ENCODE peak calls at places on chromosome 15, in nine cellular contexts. M is hippocampal formation; P is M059J; E is SK-N-SH; T is T-helper 1 cell; N is activated CD4-positive, alpha-beta T cell treated with anti-CD3 and anti-CD28 coated beads, Interleukin-2, amount 50 U/mL, for 1 hour; L is SW480; Y is ureter; S is neural crest cell. K is an unnamed sample.

GRCh38 chr15:101258238-101259144 is 6.6 kb upstream of the CHSY1 start:
- DNase-seq in M (peak; percentile 19), S (peak; percentile 48), Y (peak; percentile 69), P (peak; percentile 65), T (peak; percentile 28), E (peak; percentile 66), N (peak; percentile 53), L (peak; percentile 59), K (peak; percentile 62)

GRCh38 chr15:26433818-26434217 is 339.0 kb downstream of the GABRB3 start:
- DNase-seq in S (no peak), P (no peak), Y (no peak), L (no peak), T (no peak), E (no peak), N (no peak), M (no peak), K (no peak)

GRCh38 chr15:39919740-39920509 is at the start of gene GPR176:
- DNase-seq in S (peak; percentile 28), M (no peak), N (peak; percentile 18), L (peak; percentile 37), T (peak; percentile 11), E (peak; percentile 87), Y (peak; percentile 47), P (peak; percentile 91), K (peak; percentile 48)

GRCh38 chr15:82968066-82968465 is 15.5 kb upstream of the HOMER2 start:
- DNase-seq in P (peak; percentile 73), T (no peak), M (no peak), N (no peak), L (no peak), E (no peak), S (no peak), Y (no peak), K (no peak)

GRCh38 chr15:33584797-33585196 is 274.0 kb downstream of the RYR3 start:
- DNase-seq in S (no peak), T (no peak), N (no peak), Y (no peak), E (no peak), L (peak; percentile 19), M (no peak), P (peak; percentile 80), K (no peak)

GRCh38 chr15:52080031-52080430 is 32.5 kb downstream of the BCL2L10 start:
- DNase-seq in T (no peak), N (no peak), P (peak; percentile 84), S (no peak), M (no peak), L (no peak), E (no peak), Y (no peak), K (no peak)

GRCh38 chr15:60932051-60932915 is 296.8 kb downstream of the RORA start:
- DNase-seq in L (peak; percentile 74), S (no peak), N (peak; percentile 54), P (peak; percentile 94), E (no peak), M (no peak), Y (peak; percentile 77), T (peak; percentile 36), K (peak; percentile 73)

GRCh38 chr15:73594109-73594508 is 39.1 kb downstream of the NPTN start:
- DNase-seq in Y (no peak), S (no peak), N (no peak), M (no peak), T (no peak), E (no peak), P (no peak), L (no peak), K (no peak)

GRCh38 chr15:67882487-67883227 is 42.8 kb upstream of the RNU6-1 start:
- DNase-seq in N (no peak), L (no peak), S (no peak), T (no peak), Y (no peak), E (no peak), M (no peak), P (no peak), K (no peak)

GRCh38 chr15:89971592-89971997 is 29.5 kb upstream of the ZNF710 start:
- DNase-seq in P (peak; percentile 62), N (peak; percentile 43), M (peak; percentile 34), T (peak; percentile 8), L (peak; percentile 60), Y (peak; percentile 50), S (peak; percentile 65), E (peak; percentile 80), K (peak; percentile 47)

GRCh38 chr15:48695088-48695834 is 49.8 kb upstream of the FBN1 start:
- DNase-seq in Y (no peak), E (no peak), S (no peak), L (no peak), P (peak; percentile 91), T (no peak), M (no peak), N (no peak), K (no peak)

GRCh38 chr15:66692808-66693596 is 9.0 kb upstream of the SMAD6 start:
- DNase-seq in Y (no peak), M (no peak), E (no peak), P (no peak), T (no peak), S (no peak), L (no peak), N (no peak), K (no peak)

GRCh38 chr15:34038404-34039179 is 412 bp downstream of the AVEN start:
- DNase-seq in L (peak; percentile 63), E (peak; percentile 94), Y (peak; percentile 73), P (peak; percentile 72), S (peak; percentile 65), N (peak; percentile 69), T (peak; percentile 59), M (peak; percentile 82), K (peak; percentile 68)

GRCh38 chr15:72058590-72058989 is 59.4 kb downstream of the MYO9A start:
- DNase-seq in P (no peak), T (no peak), L (peak; percentile 16), N (no peak), E (no peak), Y (no peak), S (no peak), M (no peak), K (no peak)

GRCh38 chr15:52121006-52121405 is 8.4 kb upstream of the BCL2L10 start:
- DNase-seq in T (no peak), Y (no peak), E (no peak), S (no peak), M (no peak), L (no peak), N (no peak), P (no peak), K (no peak)

GRCh38 chr15:40235201-40235890 is 3.5 kb upstream of the PAK6 start:
- DNase-seq in M (no peak), N (no peak), L (no peak), E (peak; percentile 59), T (no peak), Y (no peak), S (no peak), P (no peak), K (no peak)

GRCh38 chr15:101692799-101693198 is 31.5 kb downstream of the TARS3 start:
- DNase-seq in P (no peak), E (no peak), L (no peak), M (no peak), N (no peak), S (no peak), T (no peak), Y (peak; percentile 46), K (no peak)

GRCh38 chr15:54365001-54365400 is 386.8 kb downstream of the UNC13C start:
- DNase-seq in L (no peak), S (no peak), Y (no peak), P (no peak), N (no peak), T (no peak), M (no peak), E (no peak), K (no peak)

GRCh38 chr15:44763848-44764247 is 27.5 kb downstream of the TRIM69 start:
- DNase-seq in P (no peak), M (no peak), L (no peak), T (no peak), N (no peak), Y (no peak), E (no peak), S (no peak), K (no peak)

GRCh38 chr15:32979710-32980109 is 214.8 kb downstream of the FMN1 start:
- DNase-seq in M (no peak), P (peak; percentile 96), T (no peak), S (no peak), N (no peak), Y (no peak), L (no peak), E (no peak), K (no peak)

GRCh38 chr15:42198516-42198915 is 9.6 kb downstream of the VPS39 start:
- DNase-seq in P (no peak), S (no peak), Y (no peak), L (no peak), E (no peak), M (no peak), T (no peak), N (no peak), K (no peak)

GRCh38 chr15:31517711-31518110 is 191.1 kb downstream of the KLF13 start:
- DNase-seq in T (no peak), L (no peak), E (no peak), M (no peak), N (no peak), Y (no peak), S (no peak), P (no peak), K (no peak)

GRCh38 chr15:57376695-57377477 is 581 bp downstream of the CGNL1 start:
- DNase-seq in Y (peak; percentile 49), N (no peak), M (no peak), L (peak; percentile 4), P (no peak), T (no peak), E (no peak), S (peak; percentile 25), K (no peak)

GRCh38 chr15:78130466-78131294 is 565 bp downstream of the CIB2 start:
- DNase-seq in E (peak; percentile 47), P (no peak), L (no peak), M (no peak), Y (no peak), T (no peak), N (peak; percentile 24), S (no peak), K (no peak)

GRCh38 chr15:92655178-92655995 is at the start of gene FAM174B:
- DNase-seq in E (peak; percentile 92), S (peak; percentile 52), L (peak; percentile 62), P (peak; percentile 51), T (no peak), M (no peak), N (no peak), Y (peak; percentile 61), K (no peak)

GRCh38 chr15:70741677-70742293 is 21.6 kb downstream of the UACA start:
- DNase-seq in S (no peak), P (peak; percentile 73), E (no peak), M (no peak), L (peak; percentile 76), T (no peak), N (no peak), Y (no peak), K (no peak)

GRCh38 chr15:25783607-25784131 is 79.5 kb downstream of the ATP10A start:
- DNase-seq in Y (no peak), M (no peak), P (peak; percentile 12), N (peak; percentile 53), E (no peak), L (peak; percentile 14), S (peak; percentile 31), T (no peak), K (no peak)

GRCh38 chr15:72155021-72155621 is 36.9 kb downstream of the SENP8 start:
- DNase-seq in Y (peak; percentile 94), E (peak; percentile 45), T (no peak), L (peak; percentile 28), M (peak; percentile 42), P (peak; percentile 71), S (no peak), N (no peak), K (peak; percentile 82)

GRCh38 chr15:38558714-38559059 is 5.9 kb downstream of the RASGRP1 start:
- DNase-seq in Y (no peak), S (no peak), T (no peak), P (no peak), L (no peak), N (no peak), E (peak; percentile 10), M (no peak), K (no peak)

GRCh38 chr15:89070197-89071124 is 17.8 kb upstream of the ABHD2 start:
- DNase-seq in M (no peak), T (no peak), S (no peak), E (no peak), P (no peak), L (no peak), Y (no peak), N (no peak), K (no peak)

GRCh38 chr15:68626739-68627138 is 47.9 kb downstream of the CORO2B start:
- DNase-seq in M (no peak), P (peak; percentile 42), E (no peak), Y (no peak), T (no peak), S (no peak), L (no peak), N (no peak), K (no peak)